ENCODE peak calls at places on chromosomes 3 and 15, in four cellular contexts. H, Z, M and G are unnamed samples.

GRCh38 chr15:57550640-57551039 is 41.1 kb upstream of the MYZAP start:
- DNase-seq in Z (no peak), M (no peak), H (peak; percentile 79), G (peak; percentile 95)

GRCh38 chr3:58052373-58053273 is 44.4 kb downstream of the FLNB start:
- DNase-seq in H (peak; percentile 86), Z (peak; percentile 94), M (no peak), G (peak; percentile 77)

GRCh38 chr3:189902230-189903186 is 218.2 kb downstream of the P3H2 start:
- DNase-seq in M (no peak), H (no peak), Z (no peak), G (no peak)

GRCh38 chr3:45881031-45882022 is 5.0 kb upstream of the CCR9 start:
- DNase-seq in Z (peak; percentile 29), H (no peak), M (no peak), G (no peak)

GRCh38 chr3:149634072-149634471 is 23.8 kb downstream of the WWTR1 start:
- DNase-seq in M (no peak), Z (no peak), H (no peak), G (no peak)

GRCh38 chr3:39260957-39261356 is 18.9 kb downstream of the CX3CR1 start:
- DNase-seq in Z (peak; percentile 94), H (peak; percentile 72), M (peak; percentile 53), G (peak; percentile 37)

GRCh38 chr3:147421184-147421912 is 12.2 kb downstream of the ZIC1 start:
- DNase-seq in M (no peak), Z (peak; percentile 90), H (no peak), G (no peak)

GRCh38 chr3:12689997-12690711 is 26.2 kb upstream of the RAF1 start:
- DNase-seq in H (no peak), Z (no peak), M (no peak), G (no peak)

GRCh38 chr3:137970914-137971831 is 38.8 kb upstream of the CLDN18 start:
- DNase-seq in H (peak; percentile 79), M (peak; percentile 51), Z (peak; percentile 72), G (peak; percentile 55)

GRCh38 chr3:48598323-48599076 is 3.4 kb upstream of the COL7A1 start:
- DNase-seq in M (no peak), Z (peak; percentile 92), H (peak; percentile 52), G (peak; percentile 93)

GRCh38 chr15:45612790-45613415 is 21.9 kb upstream of the SQOR start:
- DNase-seq in H (no peak), Z (peak; percentile 80), M (no peak), G (no peak)

GRCh38 chr15:48992545-48992944 is 28.8 kb upstream of the SHC4 start:
- DNase-seq in M (no peak), Z (no peak), H (no peak), G (no peak)